ENCODE peak calls at places on chromosomes 4 and X, in ten cellular contexts. D is transverse colon, B is astrocyte, E is left ventricle myocardium inferior, F is fibroblast of lung, W is kidney epithelial cell, H is fibroblast of mammary gland, M is IMR-90, G is PC-3, Y is uterus. K is an unnamed sample.

GRCh38 chr4:13599159-13599558 is 28.4 kb downstream of the BOD1L1 start:
- DNase-seq in W (peak), Y (no peak), G (no peak), D (no peak), E (no peak), H (no peak), M (no peak), F (no peak), B (no peak), K (no peak)

GRCh38 chrX:72347366-72347765 is 41.7 kb upstream of the CITED1 start:
- DNase-seq in F (no peak), Y (no peak), E (peak), G (no peak), M (no peak), W (no peak), B (no peak), H (peak), D (no peak), K (peak)

GRCh38 chrX:67613366-67613765 is 69.5 kb downstream of the AR start:
- DNase-seq in W (no peak), E (no peak), B (peak), D (no peak), H (peak), Y (no peak), F (peak), G (no peak), M (peak), K (peak)

GRCh38 chr4:133866328-133866699 is 335.3 kb downstream of the PABPC4L start:
- DNase-seq in B (peak), M (peak), F (peak), E (no peak), Y (no peak), D (no peak), H (peak), W (peak), G (no peak), K (peak)

GRCh38 chr4:109214622-109215350 is 87.7 kb downstream of the COL25A1 start:
- DNase-seq in Y (no peak), W (no peak), M (no peak), F (peak), B (peak), H (no peak), D (no peak), E (no peak), G (no peak), K (peak)

GRCh38 chr4:163681208-163681821 is 186.8 kb downstream of the TMA16 start:
- DNase-seq in Y (no peak), F (no peak), B (no peak), H (peak), G (peak), M (peak), W (no peak), D (no peak), E (no peak), K (peak)

GRCh38 chrX:150308532-150309157 is 54.5 kb upstream of the MAMLD1 start:
- DNase-seq in W (no peak), D (no peak), F (no peak), M (no peak), B (no peak), H (peak), E (no peak), Y (no peak), G (no peak), K (no peak)

GRCh38 chr4:148651991-148652390 is 209.8 kb upstream of the NR3C2 start:
- DNase-seq in F (peak), G (peak), W (no peak), H (no peak), M (no peak), Y (no peak), B (no peak), D (no peak), E (no peak), K (no peak)

GRCh38 chr4:7691061-7691460 is 248.6 kb downstream of the AFAP1 start:
- DNase-seq in B (no peak), M (no peak), H (no peak), D (no peak), W (no peak), E (no peak), F (no peak), G (no peak), Y (no peak), K (no peak)

GRCh38 chr4:119731146-119731742 is 102.6 kb upstream of the PDE5A start:
- DNase-seq in Y (no peak), G (no peak), M (no peak), D (no peak), F (no peak), H (no peak), B (no peak), E (no peak), W (no peak), K (peak)

GRCh38 chr4:181261279-181261678 is 981.9 kb upstream of the TENM3 start:
- DNase-seq in M (peak), W (no peak), G (no peak), E (no peak), Y (no peak), B (peak), H (peak), F (peak), D (no peak), K (no peak)

GRCh38 chr4:115675721-115676120 is 562.3 kb upstream of the NDST4 start:
- DNase-seq in D (no peak), B (peak), H (peak), W (no peak), M (no peak), Y (no peak), G (no peak), E (no peak), F (peak), K (no peak)

GRCh38 chr4:17577660-17578481 is 873 bp downstream of the LAP3 start:
- DNase-seq in E (peak), W (no peak), D (peak), H (peak), M (peak), B (peak), F (peak), Y (peak), G (peak), K (peak)

GRCh38 chr4:166662266-166662843 is 571.9 kb downstream of the SPOCK3 start:
- DNase-seq in Y (no peak), F (no peak), H (no peak), B (no peak), W (no peak), G (no peak), M (no peak), D (no peak), E (no peak), K (no peak)

GRCh38 chr4:5747746-5748365 is 36.9 kb downstream of the EVC start:
- DNase-seq in D (no peak), E (no peak), H (peak), Y (peak), G (peak), F (peak), M (peak), W (peak), B (peak), K (peak)

GRCh38 chr4:140829825-140830224 is 73.6 kb upstream of the TBC1D9 start:
- DNase-seq in F (no peak), G (no peak), B (no peak), H (no peak), D (no peak), W (no peak), M (no peak), E (no peak), Y (no peak), K (no peak)
- H3K4me3 ChIP-seq in F (no peak), G (no peak), B (no peak), H (no peak), D (no peak), W (no peak), M (no peak), E (no peak), Y (no peak), K (no peak)

DNA sequence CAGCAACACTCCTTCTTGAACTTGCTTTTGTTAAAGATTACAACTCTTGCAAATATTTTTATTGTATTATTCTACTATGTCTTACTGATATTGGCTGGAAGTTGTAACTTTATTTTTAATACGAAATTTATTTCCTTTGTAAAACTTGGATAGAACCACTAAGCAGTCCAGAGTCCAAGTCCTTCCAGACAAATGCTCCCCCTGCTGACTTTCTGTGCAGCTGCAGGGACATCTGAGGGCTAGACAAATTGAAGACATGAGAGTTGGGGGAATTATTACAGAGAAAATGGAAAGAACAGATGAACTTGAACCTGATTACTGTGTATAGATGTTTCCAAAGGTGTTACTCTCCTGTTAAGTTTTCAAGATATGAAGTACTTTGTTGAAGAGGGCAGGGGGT is 238.8 kb downstream of the GRIA3 start:
- DNase-seq in B (no peak), G (peak), E (no peak), H (peak), F (peak), Y (no peak), M (peak), W (no peak), D (peak), K (peak)
- TF ChIP-seq CTCF in B (peak), G (peak), E (peak), H (peak), F (peak), Y (peak), M (peak), W (peak), D (peak), K (peak)

GRCh38 chrX:30489323-30489722 is 88.2 kb downstream of the TASL start:
- DNase-seq in W (no peak), F (no peak), G (peak), M (no peak), Y (no peak), H (peak), B (no peak), E (no peak), D (no peak), K (no peak)
- H3K4me3 ChIP-seq in W (no peak), F (no peak), G (no peak), M (no peak), Y (no peak), H (no peak), B (no peak), E (no peak), D (no peak), K (no peak)

DNA sequence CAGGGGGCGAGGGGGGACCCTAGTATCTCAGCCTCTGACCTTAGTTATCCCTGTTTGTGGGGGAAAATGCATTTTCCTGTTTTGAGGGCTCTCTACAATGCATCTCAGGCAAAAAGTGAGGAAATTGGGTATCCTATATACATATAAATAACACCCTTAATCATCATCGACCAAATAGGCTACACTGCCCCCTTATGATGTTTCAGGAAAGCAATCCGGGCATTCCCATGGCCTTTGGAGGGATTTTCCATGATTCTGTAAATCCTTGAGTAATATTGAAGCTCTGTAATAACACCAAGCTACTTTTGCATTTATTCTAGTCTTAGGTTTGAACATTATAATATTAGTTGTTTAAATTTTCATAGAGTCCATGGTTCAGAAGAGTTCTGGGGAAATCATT is 91.6 kb upstream of the SCOC start:
- DNase-seq in B (no peak), Y (no peak), E (no peak), W (no peak), G (no peak), H (peak), D (no peak), M (peak), F (no peak), K (peak)
- TF ChIP-seq CTCF in B (no peak), Y (peak), E (no peak), W (no peak), G (peak), H (peak), D (no peak), M (peak), F (peak), K (no peak)

DNA sequence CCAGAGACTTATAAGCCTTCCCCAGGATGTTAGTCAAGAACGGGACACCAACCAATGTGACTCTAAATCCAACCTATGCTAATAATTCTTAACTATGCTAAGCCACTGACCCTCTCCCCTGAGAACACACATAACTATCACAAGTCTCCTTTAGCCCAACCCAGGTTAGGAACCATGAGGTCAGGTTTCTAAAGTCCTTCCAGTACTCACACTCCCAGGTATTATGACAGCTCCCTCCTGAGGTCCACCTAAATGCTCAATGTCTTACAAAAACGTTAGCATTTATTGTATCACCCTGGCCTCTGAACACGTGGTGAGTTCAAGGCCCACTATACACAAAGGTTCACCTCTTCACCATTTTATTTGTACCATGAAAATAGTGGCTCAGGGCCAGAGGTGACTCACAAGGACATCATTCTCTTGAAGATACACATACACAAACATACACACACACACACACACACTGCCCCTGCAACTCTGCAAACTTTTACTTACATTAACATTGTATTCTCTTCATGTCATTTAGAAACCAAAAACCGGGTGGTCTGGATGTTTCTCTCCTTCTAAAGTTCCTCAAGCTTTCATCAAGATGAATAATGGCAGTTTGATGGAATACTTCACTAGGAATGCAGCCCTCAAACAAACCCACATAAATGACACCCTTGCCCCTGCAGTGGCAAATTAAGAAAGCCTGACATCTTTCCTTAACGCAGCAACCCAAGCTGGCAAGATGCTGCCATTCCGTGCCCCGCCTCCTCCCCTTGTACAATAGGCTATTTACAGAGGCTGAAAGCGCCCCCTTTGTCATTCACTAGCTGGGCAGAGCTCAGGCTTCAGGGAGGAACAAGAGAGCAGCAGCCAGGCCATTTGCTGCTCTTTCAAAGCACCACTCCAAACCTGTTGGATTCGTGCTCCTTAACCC is 17.7 kb downstream of the ACSL1 start:
- DNase-seq in Y (no peak), G (peak), E (no peak), D (no peak), M (peak), W (no peak), B (peak), H (peak), F (peak), K (peak)
- H3K4me3 ChIP-seq in Y (no peak), G (peak), E (peak), D (no peak), M (no peak), W (no peak), B (no peak), H (no peak), F (no peak), K (no peak)

DNA sequence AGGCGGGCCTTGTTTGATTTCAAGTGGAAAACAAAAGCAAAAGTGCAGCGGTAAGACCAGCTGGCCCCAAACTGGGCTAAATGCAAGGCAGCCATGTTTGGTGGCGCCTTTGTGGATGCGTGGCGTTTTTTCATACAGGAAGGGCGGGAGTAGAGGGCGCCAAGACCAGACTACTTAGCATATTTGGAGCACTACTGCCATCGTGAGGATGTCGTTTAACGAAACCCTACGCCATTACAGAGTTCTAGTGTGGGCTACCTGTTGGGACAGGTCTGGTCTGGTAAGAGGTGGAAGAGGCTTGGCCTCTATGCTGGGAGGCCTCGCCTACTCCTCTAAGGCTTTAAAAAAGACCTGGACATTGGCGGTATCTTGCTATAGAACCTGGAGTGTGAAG is 230.7 kb upstream of the STK26 start:
- DNase-seq in F (peak), D (peak), M (peak), W (peak), B (peak), H (peak), E (no peak), G (peak), Y (peak), K (no peak)
- TF ChIP-seq CTCF in F (no peak), D (no peak), M (peak), W (no peak), B (no peak), H (peak), E (no peak), G (no peak), Y (peak), K (no peak)

GRCh38 chr4:51870441-51871188 is 27.7 kb downstream of the DCUN1D4 start:
- DNase-seq in G (peak), W (no peak), Y (no peak), F (peak), E (no peak), H (peak), D (no peak), B (no peak), M (peak), K (no peak)

GRCh38 chr4:51874551-51874950 is 31.6 kb downstream of the DCUN1D4 start:
- DNase-seq in W (no peak), E (no peak), G (no peak), M (no peak), Y (no peak), F (no peak), H (no peak), B (no peak), D (no peak), K (no peak)

GRCh38 chr4:51868449-51868847 is 25.5 kb downstream of the DCUN1D4 start:
- DNase-seq in G (no peak), H (no peak), W (no peak), B (no peak), Y (no peak), M (peak), E (no peak), F (no peak), D (no peak), K (peak)

GRCh38 chr4:51867689-51868448 is 24.9 kb downstream of the DCUN1D4 start:
- DNase-seq in M (no peak), Y (no peak), H (no peak), F (no peak), B (no peak), G (no peak), E (no peak), D (no peak), W (no peak), K (no peak)

GRCh38 chr4:51872283-51872997 is 29.5 kb downstream of the DCUN1D4 start:
- DNase-seq in B (no peak), M (no peak), E (no peak), Y (no peak), H (no peak), G (no peak), D (no peak), W (no peak), F (no peak), K (no peak)
- H3K4me3 ChIP-seq in B (no peak), M (no peak), E (no peak), Y (no peak), H (no peak), G (no peak), D (no peak), W (no peak), F (no peak), K (no peak)